ENCODE peak calls at places on chromosomes 5 and 9, in six cellular contexts. W is endodermal cell, L is K562, V is fibroblast of lung, N is PC-3, B is GM23248. A is an unnamed sample.

GRCh38 chr5:167951121-167951520 is 340.3 kb upstream of the WWC1 start:
- DNase-seq in W (no peak), L (no peak), V (no peak), N (no peak), B (peak; percentile 48), A (no peak)

GRCh38 chr5:1412621-1413020 is 32.6 kb downstream of the SLC6A3 start:
- DNase-seq in W (no peak), L (no peak), V (no peak), N (no peak), B (no peak), A (no peak)

GRCh38 chr5:179795049-179795862 is 1.5 kb downstream of the LTC4S start:
- DNase-seq in W (peak; percentile 89), L (no peak), V (no peak), N (peak; percentile 47), B (peak; percentile 18), A (peak; percentile 64)

GRCh38 chr9:136326061-136326776 is 1.1 kb upstream of the GPSM1 start:
- DNase-seq in W (peak; percentile 81), L (no peak), V (peak; percentile 82), N (no peak), B (peak; percentile 79), A (no peak)

GRCh38 chr9:136769710-136770191 is 5.4 kb upstream of the LCN15 start:
- DNase-seq in W (peak; percentile 92), L (peak; percentile 70), V (no peak), N (peak; percentile 44), B (peak; percentile 50), A (no peak)

GRCh38 chr5:79493596-79494343 is 20.2 kb downstream of the HOMER1 start:
- DNase-seq in W (no peak), L (no peak), V (no peak), N (no peak), B (peak; percentile 28), A (no peak)

GRCh38 chr9:2210201-2210600 is 195.1 kb downstream of the SMARCA2 start:
- DNase-seq in W (no peak), L (no peak), V (no peak), N (peak; percentile 83), B (peak; percentile 65), A (peak; percentile 12)

GRCh38 chr9:112103405-112103804 is 71.7 kb downstream of the SUSD1 start:
- DNase-seq in W (no peak), L (no peak), V (no peak), N (no peak), B (no peak), A (no peak)

GRCh38 chr5:157845894-157846598 is 12.9 kb downstream of the CLINT1 start:
- DNase-seq in W (no peak), L (no peak), V (no peak), N (no peak), B (no peak), A (no peak)

GRCh38 chr5:39203951-39204350 is 15.4 kb downstream of the FYB1 start:
- DNase-seq in W (no peak), L (no peak), V (no peak), N (no peak), B (no peak), A (no peak)

GRCh38 chr9:91119147-91119546 is 242.6 kb downstream of the AUH start:
- DNase-seq in W (no peak), L (no peak), V (peak; percentile 57), N (peak; percentile 67), B (peak; percentile 81), A (peak; percentile 81)

GRCh38 chr9:36985769-36986547 is 48.1 kb downstream of the PAX5 start:
- DNase-seq in W (peak; percentile 86), L (no peak), V (no peak), N (no peak), B (no peak), A (no peak)

DNA sequence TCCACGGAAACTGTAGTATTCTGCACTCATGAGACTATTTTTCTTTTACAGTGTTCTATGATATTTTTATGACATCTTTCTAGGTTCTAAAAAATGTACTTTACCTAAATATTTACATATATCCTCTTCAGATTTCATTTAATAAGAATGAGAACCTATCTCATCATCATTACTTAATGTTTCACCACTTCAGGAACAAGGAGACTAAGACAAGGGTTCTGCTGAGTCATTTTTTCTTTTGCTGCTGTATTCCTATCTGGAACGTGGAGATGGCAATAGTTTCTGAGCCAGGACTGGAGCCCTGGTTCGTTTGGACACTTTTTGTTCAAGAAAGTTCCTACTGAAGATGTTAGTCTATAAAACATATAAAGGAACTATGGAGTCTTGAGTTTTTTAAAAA is 258.2 kb upstream of the MAP3K1 start:
- DNase-seq in W (no peak), L (no peak), V (no peak), N (no peak), B (peak; percentile 58), A (no peak)
- H3K9ac ChIP-seq in W (no peak overlapping the region), L (no peak overlapping the region), V (no peak overlapping the region), N (no peak overlapping the region), B (no peak overlapping the region), A (no peak overlapping the region)

GRCh38 chr9:15253786-15254185 is 53.2 kb downstream of the TTC39B start:
- DNase-seq in W (no peak), L (no peak), V (no peak), N (no peak), B (no peak), A (no peak)
- H3K27ac ChIP-seq in W (no peak overlapping the region), L (no peak overlapping the region), V (no peak overlapping the region), N (no peak overlapping the region), B (no peak overlapping the region), A (no peak overlapping the region)

GRCh38 chr5:27876071-27876470 is 837.7 kb upstream of the CDH9 start:
- DNase-seq in W (no peak), L (no peak), V (peak; percentile 43), N (no peak), B (no peak), A (peak; percentile 45)
- H3K27me3 ChIP-seq in W (no peaks in the 10 kb centered on the region), L (no peaks in the 10 kb centered on the region), V (no peaks in the 10 kb centered on the region), N (no peaks in the 10 kb centered on the region), B (no peaks in the 10 kb centered on the region), A (no peaks in the 10 kb centered on the region)

GRCh38 chr5:65769539-65769938 is 47.5 kb downstream of the NLN start:
- DNase-seq in W (no peak), L (no peak), V (peak; percentile 97), N (peak; percentile 67), B (peak; percentile 92), A (peak; percentile 87)
- H3K9ac ChIP-seq in W (no peak overlapping the region), L (no peak overlapping the region), V (no peak overlapping the region), N (no peak overlapping the region), B (peak overlapping the region; percentile 37), A (no peak overlapping the region)

DNA sequence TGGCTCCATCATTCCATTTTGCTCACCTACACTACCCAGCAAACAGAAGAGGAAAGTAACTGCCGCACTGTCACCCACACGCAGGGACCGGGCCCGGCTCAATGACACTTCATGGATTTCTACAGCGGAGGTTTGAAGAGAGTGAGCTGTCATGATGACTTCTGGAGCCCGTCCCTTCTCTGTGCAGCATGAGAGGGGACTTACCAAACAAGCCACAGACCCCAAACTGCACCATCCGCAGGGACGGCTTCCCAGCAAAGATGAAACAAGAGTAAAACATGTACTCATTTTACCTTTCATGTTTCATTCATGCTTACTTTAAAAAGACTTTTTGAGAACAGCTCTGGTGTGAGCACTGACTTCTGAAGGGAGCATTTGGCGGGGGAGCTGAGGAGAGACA is 99.5 kb downstream of the TLE1 start:
- DNase-seq in W (no peak), L (no peak), V (no peak), N (no peak), B (no peak), A (no peak)
- H3K27ac ChIP-seq in W (no peak overlapping the region), L (no peak overlapping the region), V (no peak overlapping the region), N (no peak overlapping the region), B (no peak overlapping the region), A (no peak overlapping the region)